ENCODE peak calls at places on chromosomes 12 and 14, in ten cellular contexts. V is ACHN; Z is left colon; P is mammary epithelial cell; Q is activated CD4-positive, alpha-beta T cell treated with anti-CD3 and anti-CD28 coated beads, Interleukin-2, amount 10 ng/mL, durations not matched to agents 7 days and 5 days; R is stimulated activated CD4-positive, alpha-beta T cell treated with anti-CD3 and anti-CD28 coated beads, Interleukin-2, amount 100 ng/mL, for 4 hours; U is Right ventricle myocardium superior; L is COR-L47; H is fibroblast of the conjunctiva; W is lower lobe of right lung. S is an unnamed sample.

GRCh38 chr12:1250641-1251040 is 259.6 kb downstream of the ERC1 start:
- DNase-seq in V (no peak), Z (no peak), P (peak), Q (no peak), R (no peak), U (no peak), L (no peak), H (no peak), W (no peak), S (no peak)

GRCh38 chr14:75222208-75222701 is 45.8 kb upstream of the TMED10 start:
- DNase-seq in V (no peak), Z (no peak), P (peak), Q (no peak), R (no peak), U (peak), L (no peak), H (peak), W (peak), S (peak)

GRCh38 chr12:10101042-10101579 is 2.3 kb upstream of the CLEC1A start:
- DNase-seq in V (no peak), Z (peak), P (peak), Q (no peak), R (no peak), U (no peak), L (no peak), H (peak), W (no peak), S (no peak)

GRCh38 chr14:70422538-70422937 is 5.6 kb upstream of the SYNJ2BP start:
- DNase-seq in V (no peak), Z (no peak), P (peak), Q (no peak), R (no peak), U (no peak), L (no peak), H (no peak), W (no peak), S (peak)

GRCh38 chr14:52313903-52314481 is at the start of gene PTGER2:
- DNase-seq in V (peak), Z (peak), P (peak), Q (peak), R (peak), U (peak), L (peak), H (peak), W (peak), S (peak)

GRCh38 chr12:54444202-54444601 is 25.1 kb upstream of the ITGA5 start:
- DNase-seq in V (no peak), Z (no peak), P (no peak), Q (no peak), R (no peak), U (no peak), L (no peak), H (no peak), W (no peak), S (no peak)

GRCh38 chr12:54379401-54380201 is 4.9 kb downstream of the ZNF385A start:
- DNase-seq in V (peak), Z (peak), P (peak), Q (peak), R (peak), U (peak), L (peak), H (peak), W (peak), S (peak)

GRCh38 chr14:73752297-73752992 is 38.3 kb upstream of the PNMA1 start:
- DNase-seq in V (no peak), Z (peak), P (peak), Q (peak), R (no peak), U (peak), L (no peak), H (peak), W (no peak), S (peak)

GRCh38 chr12:7915911-7916403 is 20.0 kb downstream of the SLC2A3 start:
- DNase-seq in V (no peak), Z (no peak), P (peak), Q (no peak), R (no peak), U (no peak), L (no peak), H (no peak), W (no peak), S (no peak)

GRCh38 chr12:132489602-132490239 is at the start of gene FBRSL1:
- DNase-seq in V (peak), Z (peak), P (peak), Q (peak), R (peak), U (peak), L (peak), H (peak), W (peak), S (peak)

GRCh38 chr12:29403991-29404390 is 23.0 kb upstream of the ERGIC2 start:
- DNase-seq in V (no peak), Z (no peak), P (no peak), Q (no peak), R (no peak), U (no peak), L (no peak), H (no peak), W (no peak), S (no peak)

GRCh38 chr14:38199768-38200167 is 7.9 kb upstream of the SSTR1 start:
- DNase-seq in V (no peak), Z (no peak), P (no peak), Q (no peak), R (no peak), U (no peak), L (no peak), H (no peak), W (no peak), S (no peak)

GRCh38 chr14:55170526-55170925 is 20.9 kb downstream of the DLGAP5 start:
- DNase-seq in V (no peak), Z (no peak), P (no peak), Q (no peak), R (no peak), U (no peak), L (no peak), H (no peak), W (no peak), S (no peak)

GRCh38 chr14:74611672-74612345 is at the start of gene LTBP2:
- DNase-seq in V (no peak), Z (no peak), P (peak), Q (peak), R (no peak), U (no peak), L (no peak), H (no peak), W (no peak), S (no peak)

GRCh38 chr14:35818346-35819115 is 7.6 kb upstream of the BRMS1L start:
- DNase-seq in V (peak), Z (no peak), P (peak), Q (peak), R (no peak), U (no peak), L (peak), H (peak), W (no peak), S (no peak)

GRCh38 chr14:55814873-55815272 is 234.9 kb downstream of the KTN1 start:
- DNase-seq in V (no peak), Z (no peak), P (no peak), Q (no peak), R (no peak), U (no peak), L (no peak), H (no peak), W (no peak), S (no peak)

GRCh38 chr14:86798330-86798729 is 1194.7 kb downstream of the GALC start:
- DNase-seq in V (peak), Z (no peak), P (no peak), Q (no peak), R (no peak), U (no peak), L (no peak), H (no peak), W (no peak), S (no peak)

GRCh38 chr14:74333909-74334308 is 14.4 kb upstream of the VRTN start:
- DNase-seq in V (peak), Z (no peak), P (peak), Q (no peak), R (no peak), U (no peak), L (no peak), H (peak), W (no peak), S (peak)

GRCh38 chr12:65182012-65182739 is 12.8 kb downstream of the LEMD3 start:
- DNase-seq in V (no peak), Z (no peak), P (no peak), Q (no peak), R (no peak), U (no peak), L (no peak), H (no peak), W (no peak), S (no peak)

GRCh38 chr14:51185180-51185579 is 54.9 kb upstream of the TMX1 start:
- DNase-seq in V (no peak), Z (no peak), P (no peak), Q (no peak), R (no peak), U (no peak), L (no peak), H (no peak), W (no peak), S (no peak)

GRCh38 chr12:122403115-122403770 is 19.2 kb downstream of the CLIP1 start:
- DNase-seq in V (no peak), Z (no peak), P (no peak), Q (no peak), R (no peak), U (no peak), L (no peak), H (no peak), W (no peak), S (no peak)

GRCh38 chr14:99566009-99566389 is 38.0 kb downstream of the CCDC85C start:
- DNase-seq in V (peak), Z (no peak), P (peak), Q (no peak), R (no peak), U (no peak), L (peak), H (no peak), W (no peak), S (no peak)

GRCh38 chr12:89959188-89959587 is 250.6 kb upstream of the ATP2B1 start:
- DNase-seq in V (no peak), Z (no peak), P (no peak), Q (no peak), R (no peak), U (no peak), L (no peak), H (no peak), W (no peak), S (no peak)

GRCh38 chr14:105853089-105853906 is 326.9 kb downstream of the TMEM121 start:
- DNase-seq in V (no peak), Z (no peak), P (no peak), Q (peak), R (no peak), U (peak), L (no peak), H (no peak), W (peak), S (no peak)